ENCODE peak calls at places on chromosomes 1 and 21, in eight cellular contexts. V, N, W, S, J, E, L and F are unnamed samples.

GRCh38 chr1:210342986-210343780 is 14.5 kb downstream of the HHAT start:
- DNase-seq in S (no peak), V (no peak), W (no peak), J (no peak), N (peak), L (no peak), E (no peak), F (peak)

GRCh38 chr1:185786524-185786923 is 52.3 kb downstream of the HMCN1 start:
- DNase-seq in J (no peak), L (no peak), E (peak), S (no peak), W (no peak), N (no peak), V (no peak), F (peak)

GRCh38 chr1:212167098-212167497 is 118.1 kb upstream of the PPP2R5A start:
- DNase-seq in W (no peak), L (no peak), E (peak), S (peak), V (no peak), N (peak), J (no peak), F (no peak)

GRCh38 chr1:218536311-218536710 is 191.2 kb downstream of the TGFB2 start:
- DNase-seq in V (no peak), E (no peak), N (no peak), W (no peak), J (no peak), L (no peak), S (no peak), F (no peak)

GRCh38 chr1:157105988-157106812 is 6.6 kb upstream of the ETV3L start:
- DNase-seq in L (peak), J (no peak), W (no peak), V (peak), N (peak), E (peak), S (no peak), F (peak)

GRCh38 chr1:239826209-239826608 is 265.5 kb upstream of the FMN2 start:
- DNase-seq in N (no peak), L (no peak), V (no peak), W (no peak), S (no peak), J (no peak), E (no peak), F (no peak)

GRCh38 chr1:96927125-96927524 is 205.5 kb downstream of the PTBP2 start:
- DNase-seq in S (no peak), W (no peak), V (no peak), N (peak), E (no peak), J (no peak), L (no peak), F (no peak)

GRCh38 chr1:12490547-12491142 is 127.4 kb downstream of the DHRS3 start:
- DNase-seq in S (no peak), E (no peak), V (no peak), L (no peak), N (no peak), W (no peak), J (no peak), F (no peak)

GRCh38 chr1:150109567-150109966 is 40.1 kb upstream of the PLEKHO1 start:
- DNase-seq in L (no peak), J (no peak), W (no peak), E (no peak), N (no peak), S (no peak), V (no peak), F (no peak)

GRCh38 chr1:180542530-180543171 is 16.1 kb upstream of the OVAAL start:
- DNase-seq in N (no peak), J (no peak), V (peak), S (no peak), W (no peak), L (no peak), E (no peak), F (no peak)

GRCh38 chr1:57229076-57229475 is 194.8 kb downstream of the DAB1 start:
- DNase-seq in E (no peak), V (no peak), J (no peak), W (no peak), S (no peak), N (no peak), L (no peak), F (no peak)

GRCh38 chr1:231733672-231734071 is 107.1 kb downstream of the DISC1 start:
- DNase-seq in W (no peak), V (no peak), J (no peak), L (no peak), E (no peak), N (no peak), S (no peak), F (no peak)

GRCh38 chr1:144551107-144551542 is 41.6 kb upstream of the PPIAL4F start:
- DNase-seq in L (no peak), V (peak), N (no peak), E (no peak), J (no peak), S (no peak), W (no peak), F (no peak)

GRCh38 chr1:10132852-10133251 is 77.5 kb upstream of the KIF1B start:
- DNase-seq in E (no peak), L (no peak), W (no peak), N (no peak), V (peak), J (no peak), S (no peak), F (no peak)

GRCh38 chr1:194150242-194150641 is 963.8 kb upstream of the B3GALT2 start:
- DNase-seq in N (no peak), J (no peak), E (no peak), S (no peak), V (no peak), L (no peak), W (no peak), F (no peak)

GRCh38 chr1:45304311-45305081 is 22.2 kb upstream of the HPDL start:
- DNase-seq in V (no peak), N (no peak), S (no peak), L (peak), J (peak), E (no peak), W (no peak), F (no peak)

GRCh38 chr1:184376359-184376758 is 10.5 kb upstream of the C1orf21 start:
- DNase-seq in V (no peak), N (no peak), W (no peak), J (no peak), S (no peak), E (no peak), L (no peak), F (no peak)

GRCh38 chr21:34953950-34954349 is 95.2 kb downstream of the RUNX1 start:
- DNase-seq in W (no peak), L (no peak), J (no peak), S (no peak), V (no peak), N (no peak), E (no peak), F (no peak)

GRCh38 chr1:46539968-46540367 is 11.5 kb downstream of the KNCN start:
- DNase-seq in L (no peak), N (peak), W (no peak), J (no peak), S (no peak), V (peak), E (peak), F (peak)

GRCh38 chr1:90973897-90974798 is 47.7 kb downstream of the ZNF644 start:
- DNase-seq in S (no peak), V (peak), N (peak), E (peak), L (no peak), J (no peak), W (no peak), F (peak)

GRCh38 chr1:17516303-17517214 is 22.9 kb upstream of the ARHGEF10L start:
- DNase-seq in V (no peak), E (no peak), J (peak), L (no peak), N (no peak), W (no peak), S (no peak), F (no peak)

GRCh38 chr1:153796786-153797659 is 21.8 kb downstream of the SLC27A3 start:
- DNase-seq in N (peak), S (peak), L (peak), W (peak), J (peak), E (peak), V (peak), F (peak)

GRCh38 chr1:161163793-161164192 is 2.4 kb upstream of the PPOX start:
- DNase-seq in E (no peak), N (no peak), J (no peak), S (no peak), W (no peak), V (no peak), L (no peak), F (no peak)

GRCh38 chr1:246784621-246785535 is 60.7 kb downstream of the SCCPDH start:
- DNase-seq in J (no peak), W (no peak), N (peak), E (peak), L (no peak), V (peak), S (no peak), F (no peak)

GRCh38 chr1:186620951-186621350 is 59.3 kb downstream of the PTGS2 start:
- DNase-seq in L (no peak), S (no peak), E (peak), V (no peak), W (no peak), J (no peak), N (peak), F (peak)

GRCh38 chr1:228930479-228930957 is 195.2 kb downstream of the RHOU start:
- DNase-seq in L (no peak), W (no peak), J (no peak), N (no peak), E (no peak), V (no peak), S (no peak), F (peak)